ENCODE peak calls at places on chromosome 15, in four cellular contexts. One of them, this sample, is unnamed.

GRCh38 chr15:43277231-43277823 is 10.6 kb upstream of the TGM5 start:
- DNase-seq in HCT116: no peak
- DNase-seq in K562: no peak
- DNase-seq in HepG2: no peak
- DNase-seq in this sample: no peak

GRCh38 chr15:75921732-75922703 is 18.3 kb downstream of the FBXO22 start:
- DNase-seq in HCT116: peak; percentile 48
- DNase-seq in K562: peak; percentile 84
- DNase-seq in HepG2: peak; percentile 51
- DNase-seq in this sample: no peak

GRCh38 chr15:48603123-48603500 is 42.4 kb downstream of the FBN1 start:
- DNase-seq in HCT116: no peak
- DNase-seq in K562: no peak
- DNase-seq in HepG2: no peak
- DNase-seq in this sample: no peak

GRCh38 chr15:41774062-41774872 is at the start of gene MAPKBP1:
- DNase-seq in HCT116: peak; percentile 95
- DNase-seq in K562: peak; percentile 98
- DNase-seq in HepG2: peak; percentile 95
- DNase-seq in this sample: peak; percentile 94

GRCh38 chr15:80507131-80507530 is 102.9 kb downstream of the ARNT2 start:
- DNase-seq in HCT116: no peak
- DNase-seq in K562: no peak
- DNase-seq in HepG2: no peak
- DNase-seq in this sample: no peak

GRCh38 chr15:60448668-60449360 is 30.1 kb downstream of the ICE2 start:
- DNase-seq in HCT116: no peak
- DNase-seq in K562: no peak
- DNase-seq in HepG2: no peak
- DNase-seq in this sample: no peak

GRCh38 chr15:60634815-60635214 is 155.9 kb upstream of the ICE2 start:
- DNase-seq in HCT116: no peak
- DNase-seq in K562: no peak
- DNase-seq in HepG2: no peak
- DNase-seq in this sample: peak; percentile 20

GRCh38 chr15:91967935-91968605 is 114.6 kb downstream of the SLCO3A1 start:
- DNase-seq in HCT116: no peak
- DNase-seq in K562: no peak
- DNase-seq in HepG2: no peak
- DNase-seq in this sample: no peak

GRCh38 chr15:41789662-41790061 is 15.4 kb downstream of the MAPKBP1 start:
- DNase-seq in HCT116: no peak
- DNase-seq in K562: no peak
- DNase-seq in HepG2: no peak
- DNase-seq in this sample: no peak

GRCh38 chr15:90031231-90031791 is 30.2 kb downstream of the ZNF710 start:
- DNase-seq in HCT116: no peak
- DNase-seq in K562: no peak
- DNase-seq in HepG2: no peak
- DNase-seq in this sample: no peak

GRCh38 chr15:98905981-98906711 is 101.4 kb downstream of the PGPEP1L start:
- DNase-seq in HCT116: no peak
- DNase-seq in K562: no peak
- DNase-seq in HepG2: no peak
- DNase-seq in this sample: no peak

GRCh38 chr15:40769310-40770146 is at the start of gene C15orf62:
- DNase-seq in HCT116: no peak
- DNase-seq in K562: no peak
- DNase-seq in HepG2: no peak
- DNase-seq in this sample: peak; percentile 75

GRCh38 chr15:62050118-62050517 is 10.1 kb downstream of the VPS13C start:
- DNase-seq in HCT116: no peak
- DNase-seq in K562: peak; percentile 32
- DNase-seq in HepG2: no peak
- DNase-seq in this sample: no peak

GRCh38 chr15:73265536-73266153 is 103.1 kb downstream of the HCN4 start:
- DNase-seq in HCT116: peak; percentile 42
- DNase-seq in K562: peak; percentile 64
- DNase-seq in HepG2: peak; percentile 52
- DNase-seq in this sample: peak; percentile 53

GRCh38 chr15:72155021-72155621 is 36.9 kb downstream of the SENP8 start:
- DNase-seq in HCT116: no peak
- DNase-seq in K562: no peak
- DNase-seq in HepG2: no peak
- DNase-seq in this sample: peak; percentile 45

GRCh38 chr15:76954744-76955143 is 23.2 kb downstream of the RCN2 start:
- DNase-seq in HCT116: no peak
- DNase-seq in K562: no peak
- DNase-seq in HepG2: no peak
- DNase-seq in this sample: no peak

GRCh38 chr15:39317225-39317624 is 263.7 kb upstream of the THBS1 start:
- DNase-seq in HCT116: no peak
- DNase-seq in K562: no peak
- DNase-seq in HepG2: no peak
- DNase-seq in this sample: no peak

GRCh38 chr15:27429577-27429976 is 458.6 kb downstream of the GABRG3 start:
- DNase-seq in HCT116: no peak
- DNase-seq in K562: no peak
- DNase-seq in HepG2: no peak
- DNase-seq in this sample: no peak

GRCh38 chr15:100922192-100923040 is 3.3 kb downstream of the LRRK1 start:
- DNase-seq in HCT116: no peak
- DNase-seq in K562: no peak
- DNase-seq in HepG2: no peak
- DNase-seq in this sample: no peak

GRCh38 chr15:68487087-68487843 is 55.3 kb upstream of the ITGA11 start:
- DNase-seq in HCT116: no peak
- DNase-seq in K562: no peak
- DNase-seq in HepG2: no peak
- DNase-seq in this sample: no peak
- TF ChIP-seq YY1 in HCT116: no peak
- TF ChIP-seq YY1 in K562: no peak
- TF ChIP-seq YY1 in HepG2: no peak
- TF ChIP-seq YY1 in this sample: no peak

DNA sequence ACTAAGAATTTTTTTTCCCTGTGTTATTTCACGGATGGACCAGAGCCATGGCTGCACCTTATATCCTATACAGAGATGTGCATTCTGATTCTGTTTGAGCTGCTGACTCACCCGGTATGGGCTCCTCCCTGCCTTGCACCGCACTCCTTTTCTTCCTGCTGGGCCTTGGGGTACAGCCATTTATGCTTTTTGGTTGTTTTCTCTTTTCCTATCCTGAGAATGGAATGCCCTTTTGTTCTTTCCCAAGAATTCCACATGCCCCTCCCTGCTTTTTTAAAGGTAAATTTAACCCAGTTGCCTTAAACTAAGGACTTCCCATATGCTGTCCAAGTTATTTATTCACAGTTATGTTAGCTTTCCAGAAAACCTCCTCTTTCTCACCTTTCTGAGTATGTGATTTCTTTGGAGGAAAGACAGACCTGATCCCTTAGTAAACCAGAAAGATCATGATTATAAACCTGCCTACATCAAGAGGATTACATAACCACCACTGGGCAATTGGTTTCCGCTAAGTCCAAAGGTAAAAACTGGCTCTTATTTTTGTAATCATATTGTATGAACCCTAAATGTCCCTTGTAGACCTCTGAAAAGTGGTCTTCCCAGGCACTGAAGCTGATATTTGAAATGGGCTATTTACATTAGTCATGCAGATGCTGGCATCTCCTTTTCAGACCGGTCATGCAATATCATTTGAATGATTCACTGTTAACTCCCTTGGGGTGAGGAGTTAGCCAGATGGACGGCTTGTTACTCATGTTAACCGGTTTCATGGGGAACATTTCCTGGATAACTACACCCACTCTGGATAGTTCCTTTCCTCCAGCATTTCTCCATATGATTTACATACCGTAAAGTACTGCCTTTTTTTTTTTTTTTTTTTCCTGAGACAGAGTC is 45.5 kb downstream of the TMOD3 start:
- DNase-seq in HCT116: peak; percentile 89
- DNase-seq in K562: peak; percentile 61
- DNase-seq in HepG2: peak; percentile 29
- DNase-seq in this sample: no peak
- TF ChIP-seq ELF1 in HCT116: no peak
- TF ChIP-seq ELF1 in K562: no peak
- TF ChIP-seq ELF1 in HepG2: no peak
- TF ChIP-seq ELF1 in this sample: no peak

GRCh38 chr15:66404532-66404931 is 17.8 kb downstream of the MAP2K1 start:
- DNase-seq in HCT116: no peak
- DNase-seq in K562: no peak
- DNase-seq in HepG2: no peak
- DNase-seq in this sample: no peak

GRCh38 chr15:66405007-66405406 is 18.3 kb downstream of the MAP2K1 start:
- DNase-seq in HCT116: no peak
- DNase-seq in K562: no peak
- DNase-seq in HepG2: no peak
- DNase-seq in this sample: no peak

GRCh38 chr15:66403323-66403722 is 16.6 kb downstream of the MAP2K1 start:
- DNase-seq in HCT116: no peak
- DNase-seq in K562: no peak
- DNase-seq in HepG2: no peak
- DNase-seq in this sample: no peak

GRCh38 chr15:66404122-66404521 is 17.4 kb downstream of the MAP2K1 start:
- DNase-seq in HCT116: no peak
- DNase-seq in K562: no peak
- DNase-seq in HepG2: no peak
- DNase-seq in this sample: no peak

GRCh38 chr15:66405605-66406004 is 18.9 kb downstream of the MAP2K1 start:
- DNase-seq in HCT116: no peak
- DNase-seq in K562: no peak
- DNase-seq in HepG2: no peak
- DNase-seq in this sample: no peak
- TF ChIP-seq YY1 in HCT116: no peak
- TF ChIP-seq YY1 in K562: no peak
- TF ChIP-seq YY1 in HepG2: no peak
- TF ChIP-seq YY1 in this sample: no peak

GRCh38 chr15:57671636-57672035 is 34.9 kb upstream of the POLR2M start:
- DNase-seq in HCT116: no peak
- DNase-seq in K562: no peak
- DNase-seq in HepG2: no peak
- DNase-seq in this sample: no peak
- TF ChIP-seq ELF1 in HCT116: no peak
- TF ChIP-seq ELF1 in K562: no peak
- TF ChIP-seq ELF1 in HepG2: no peak
- TF ChIP-seq ELF1 in this sample: no peak

DNA sequence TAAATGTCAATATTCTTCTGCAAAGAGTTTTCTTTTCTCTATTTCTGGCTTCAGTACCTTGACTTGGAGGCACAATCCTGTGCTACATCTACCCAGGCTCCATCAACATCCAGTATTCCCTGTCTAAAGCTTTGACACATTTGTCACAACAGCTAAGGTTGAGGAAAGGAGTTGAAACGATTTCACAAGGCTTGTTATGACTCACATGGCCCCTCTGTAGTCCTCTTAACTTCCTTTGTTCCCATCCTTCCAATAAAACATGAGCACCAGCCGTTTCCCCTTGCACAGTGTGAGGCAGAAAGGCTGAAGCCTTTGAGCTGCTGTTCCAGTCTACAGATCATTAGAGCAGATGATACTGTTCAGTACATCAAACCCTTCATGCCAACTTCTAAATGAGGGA is 163.0 kb upstream of the TMCO5A start:
- DNase-seq in HCT116: no peak
- DNase-seq in K562: no peak
- DNase-seq in HepG2: no peak
- DNase-seq in this sample: no peak
- TF ChIP-seq YY1 in HCT116: no peak
- TF ChIP-seq YY1 in K562: no peak
- TF ChIP-seq YY1 in HepG2: no peak
- TF ChIP-seq YY1 in this sample: no peak

GRCh38 chr15:63870403-63871209 is 36.9 kb upstream of the HERC1 start:
- DNase-seq in HCT116: no peak
- DNase-seq in K562: peak; percentile 63
- DNase-seq in HepG2: peak; percentile 61
- DNase-seq in this sample: no peak
- TF ChIP-seq ELF1 in HCT116: no peak
- TF ChIP-seq ELF1 in K562: no peak
- TF ChIP-seq ELF1 in HepG2: peak; percentile 50
- TF ChIP-seq ELF1 in this sample: no peak

GRCh38 chr15:37789881-37790280 is 144.6 kb upstream of the TMCO5A start:
- DNase-seq in HCT116: no peak
- DNase-seq in K562: no peak
- DNase-seq in HepG2: no peak
- DNase-seq in this sample: no peak
- TF ChIP-seq YY1 in HCT116: no peak
- TF ChIP-seq YY1 in K562: no peak
- TF ChIP-seq YY1 in HepG2: no peak
- TF ChIP-seq YY1 in this sample: no peak